ENCODE peak calls at places on chromosomes 12 and 14, in five cellular contexts. M is stimulated activated CD8-positive, alpha-beta memory T cell treated with anti-CD3 and anti-CD28 coated beads, Interleukin-15, amount 100 ng/mL, for 4 hours; X is mesendoderm; N is activated naive CD4-positive, alpha-beta T cell; H is mesenchymal stem cell. O is an unnamed sample.

GRCh38 chr12:18139989-18140596 is 50.1 kb upstream of the RERGL start:
- DNase-seq in M (no peak), X (peak), N (no peak), H (peak), O (no peak)

GRCh38 chr14:25050494-25051170 is 685 bp upstream of the STXBP6 start:
- DNase-seq in M (no peak), X (peak), N (no peak), H (peak), O (no peak)

GRCh38 chr14:92690171-92691011 is 58.0 kb downstream of the LGMN start:
- DNase-seq in M (no peak), X (peak), N (no peak), H (peak), O (no peak)

GRCh38 chr12:28222081-28222700 is 31.9 kb downstream of the CCDC91 start:
- DNase-seq in M (peak), X (no peak), N (no peak), H (no peak), O (peak)

GRCh38 chr14:69138189-69138535 is 14.8 kb downstream of the DCAF5 start:
- DNase-seq in M (no peak), X (peak), N (no peak), H (peak), O (no peak)

GRCh38 chr12:114209852-114210251 is 196.1 kb downstream of the TBX5 start:
- DNase-seq in M (no peak), X (no peak), N (no peak), H (no peak), O (no peak)

GRCh38 chr14:91911474-91912032 is 35.9 kb downstream of the FBLN5 start:
- DNase-seq in M (peak), X (peak), N (no peak), H (peak), O (peak)

GRCh38 chr12:48932878-48933277 is 7.6 kb upstream of the FKBP11 start:
- DNase-seq in M (no peak), X (no peak), N (no peak), H (no peak), O (no peak)

GRCh38 chr14:73230051-73230450 is 7.3 kb upstream of the PAPLN start:
- DNase-seq in M (no peak), X (no peak), N (no peak), H (no peak), O (no peak)

GRCh38 chr14:52397844-52398243 is 83.7 kb downstream of the PTGER2 start:
- DNase-seq in M (no peak), X (no peak), N (no peak), H (no peak), O (no peak)

GRCh38 chr12:42192258-42192657 is 45.8 kb downstream of the YAF2 start:
- DNase-seq in M (no peak), X (no peak), N (no peak), H (no peak), O (no peak)

GRCh38 chr14:72516936-72517408 is 376.9 kb downstream of the DPF3 start:
- DNase-seq in M (peak), X (peak), N (peak), H (peak), O (peak)

GRCh38 chr14:95527392-95528002 is 7.4 kb upstream of the GLRX5 start:
- DNase-seq in M (no peak), X (no peak), N (no peak), H (peak), O (no peak)

GRCh38 chr14:101761881-101762529 is 496 bp downstream of the PPP2R5C start:
- DNase-seq in M (no peak), X (no peak), N (no peak), H (peak), O (no peak)

GRCh38 chr14:69087061-69087461 is 65.9 kb downstream of the DCAF5 start:
- DNase-seq in M (no peak), X (no peak), N (no peak), H (no peak), O (no peak)

GRCh38 chr12:130014485-130014807 is 110.6 kb upstream of the TMEM132D start:
- DNase-seq in M (no peak), X (peak), N (no peak), H (no peak), O (no peak)

GRCh38 chr14:103091041-103091882 is 3.3 kb upstream of the EXOC3L4 start:
- DNase-seq in M (peak), X (no peak), N (peak), H (peak), O (peak)

GRCh38 chr12:45637706-45638105 is 91.8 kb upstream of the ARID2 start:
- DNase-seq in M (no peak), X (no peak), N (no peak), H (peak), O (no peak)

GRCh38 chr14:101504096-101504948 is 57.0 kb upstream of the DIO3 start:
- DNase-seq in M (no peak), X (no peak), N (no peak), H (no peak), O (no peak)

GRCh38 chr12:108605690-108606406 is 8.0 kb upstream of the TMEM119 start:
- DNase-seq in M (no peak), X (no peak), N (no peak), H (no peak), O (no peak)

GRCh38 chr14:70018713-70019201 is 139.5 kb downstream of the SMOC1 start:
- DNase-seq in M (no peak), X (no peak), N (no peak), H (peak), O (no peak)

GRCh38 chr14:32507029-32507984 is 178.2 kb downstream of the AKAP6 start:
- DNase-seq in M (no peak), X (peak), N (no peak), H (peak), O (no peak)

GRCh38 chr12:23380419-23381100 is 568.9 kb downstream of the SOX5 start:
- DNase-seq in M (no peak), X (no peak), N (no peak), H (no peak), O (no peak)

GRCh38 chr12:75913502-75914110 is 118.0 kb downstream of the PHLDA1 start:
- DNase-seq in M (peak), X (no peak), N (no peak), H (no peak), O (no peak)

GRCh38 chr14:99333214-99333613 is 61.2 kb upstream of the BCL11B start:
- DNase-seq in M (no peak), X (no peak), N (no peak), H (no peak), O (no peak)

GRCh38 chr12:57744194-57744776 is 554 bp upstream of the TSPAN31 start:
- DNase-seq in M (no peak), X (no peak), N (peak), H (no peak), O (no peak)

GRCh38 chr12:113097716-113098427 is 37.7 kb downstream of the RASAL1 start:
- DNase-seq in M (no peak), X (peak), N (no peak), H (peak), O (no peak)

GRCh38 chr12:1424674-1425395 is 169.5 kb downstream of the FBXL14 start:
- DNase-seq in M (no peak), X (no peak), N (no peak), H (peak), O (no peak)

GRCh38 chr12:130832561-130833209 is 6.4 kb downstream of the STX2 start:
- DNase-seq in M (no peak), X (no peak), N (no peak), H (peak), O (no peak)

GRCh38 chr14:49754570-49755097 is 13.3 kb upstream of the KLHDC2 start:
- DNase-seq in M (no peak), X (no peak), N (no peak), H (no peak), O (no peak)